ENCODE peak calls at places on chromosomes 1 and 21, in nine cellular contexts. L, D, W, Q, C, Y, J, T and H are unnamed samples.

GRCh38 chr1:218165687-218166088 is 119.4 kb upstream of the RRP15 start:
- DNase-seq in L (no peak), D (no peak), W (no peak), Q (no peak), C (no peak), Y (no peak), J (no peak), T (peak), H (no peak)

GRCh38 chr1:172497230-172497629 is 35.7 kb upstream of the SUCO start:
- DNase-seq in L (peak), D (no peak), W (no peak), Q (no peak), C (peak), Y (peak), J (peak), T (no peak), H (no peak)

GRCh38 chr1:24501371-24502167 is 1.1 kb upstream of the RCAN3 start:
- DNase-seq in L (peak), D (no peak), W (no peak), Q (peak), C (no peak), Y (no peak), J (no peak), T (peak), H (peak)

GRCh38 chr1:239944666-239945065 is 147.0 kb upstream of the FMN2 start:
- DNase-seq in L (no peak), D (no peak), W (no peak), Q (no peak), C (no peak), Y (no peak), J (no peak), T (no peak), H (peak)

GRCh38 chr21:45828580-45829565 is 152.7 kb upstream of the COL6A1 start:
- DNase-seq in L (no peak), D (no peak), W (no peak), Q (no peak), C (no peak), Y (no peak), J (no peak), T (no peak), H (no peak)

GRCh38 chr1:201228011-201228983 is 37.7 kb downstream of the IGFN1 start:
- DNase-seq in L (no peak), D (no peak), W (no peak), Q (no peak), C (no peak), Y (no peak), J (peak), T (no peak), H (no peak)

GRCh38 chr1:235918481-235918880 is 51.8 kb upstream of the LYST start:
- DNase-seq in L (no peak), D (no peak), W (no peak), Q (no peak), C (no peak), Y (no peak), J (no peak), T (no peak), H (no peak)

GRCh38 chr1:40316595-40317393 is at the start of gene COL9A2:
- DNase-seq in L (peak), D (peak), W (peak), Q (peak), C (peak), Y (peak), J (peak), T (peak), H (peak)

GRCh38 chr1:51969038-51969705 is 21.3 kb downstream of the RAB3B start:
- DNase-seq in L (no peak), D (no peak), W (no peak), Q (no peak), C (no peak), Y (peak), J (no peak), T (no peak), H (no peak)

GRCh38 chr1:86067626-86068025 is 88.9 kb downstream of the COL24A1 start:
- DNase-seq in L (no peak), D (no peak), W (no peak), Q (no peak), C (no peak), Y (no peak), J (no peak), T (no peak), H (no peak)

GRCh38 chr1:53376041-53376461 is 48.2 kb upstream of the LRP8 start:
- DNase-seq in L (no peak), D (no peak), W (no peak), Q (no peak), C (no peak), Y (no peak), J (peak), T (no peak), H (no peak)

GRCh38 chr1:116232989-116233514 is 121.9 kb downstream of the MAB21L3 start:
- DNase-seq in L (no peak), D (no peak), W (no peak), Q (peak), C (no peak), Y (no peak), J (no peak), T (no peak), H (peak)

GRCh38 chr21:45421071-45421845 is 16.3 kb downstream of the COL18A1 start:
- DNase-seq in L (no peak), D (no peak), W (peak), Q (no peak), C (no peak), Y (no peak), J (peak), T (no peak), H (no peak)

GRCh38 chr1:17440074-17440826 is 773 bp upstream of the RCC2 start:
- DNase-seq in L (no peak), D (no peak), W (no peak), Q (no peak), C (no peak), Y (no peak), J (peak), T (no peak), H (no peak)

GRCh38 chr1:116311756-116312691 is 61.0 kb upstream of the ATP1A1 start:
- DNase-seq in L (no peak), D (no peak), W (no peak), Q (no peak), C (no peak), Y (no peak), J (no peak), T (peak), H (peak)

GRCh38 chr1:110438883-110439282 is 12.1 kb upstream of the PROK1 start:
- DNase-seq in L (no peak), D (no peak), W (no peak), Q (no peak), C (no peak), Y (no peak), J (no peak), T (no peak), H (no peak)

GRCh38 chr1:78275906-78276690 is 214.7 kb upstream of the PTGFR start:
- DNase-seq in L (no peak), D (no peak), W (no peak), Q (no peak), C (no peak), Y (no peak), J (no peak), T (no peak), H (no peak)

GRCh38 chr1:53026254-53026653 is 35.8 kb upstream of the PODN start:
- DNase-seq in L (no peak), D (no peak), W (no peak), Q (no peak), C (no peak), Y (no peak), J (no peak), T (no peak), H (no peak)

GRCh38 chr21:14863745-14864210 is 201.0 kb downstream of the NRIP1 start:
- DNase-seq in L (no peak), D (no peak), W (no peak), Q (no peak), C (no peak), Y (no peak), J (no peak), T (no peak), H (no peak)